ENCODE peak calls at places on chromosomes 5 and 9, in six cellular contexts. R is dermis microvascular lymphatic vessel endothelial cell; D is NCI-H1105; J is ACHN; P is EH; T is stimulated activated CD4-positive, alpha-beta T cell treated with anti-CD3 and anti-CD28 coated beads, Interleukin-2, amount 100 ng/mL, for 48 hours. U is an unnamed sample.
A peak's percentile ranks its signal among the peaks of the same experiment; 100 is the strongest.

GRCh38 chr5:79845448-79846197 is 145.4 kb downstream of the MTX3 start:
- DNase-seq in T (no peak), P (peak; percentile 92), D (no peak), R (no peak), J (no peak), U (no peak)

GRCh38 chr9:86902606-86903460 is 44.5 kb downstream of the GAS1 start:
- DNase-seq in J (no peak), D (no peak), R (no peak), P (no peak), T (no peak), U (no peak)

GRCh38 chr9:91302831-91303230 is 58.9 kb downstream of the AUH start:
- DNase-seq in P (peak; percentile 92), R (peak; percentile 83), T (no peak), D (no peak), J (peak; percentile 37), U (no peak)

GRCh38 chr5:72630056-72630455 is 122.8 kb upstream of the ZNF366 start:
- DNase-seq in D (no peak), J (no peak), R (no peak), P (no peak), T (no peak), U (no peak)

GRCh38 chr9:37408933-37409710 is 13.4 kb upstream of the GRHPR start:
- DNase-seq in D (no peak), R (no peak), T (peak; percentile 43), J (peak; percentile 53), P (no peak), U (no peak)

GRCh38 chr5:134136221-134136631 is 21.7 kb downstream of the TCF7 start:
- DNase-seq in D (no peak), J (no peak), T (no peak), R (no peak), P (no peak), U (peak; percentile 68)

GRCh38 chr5:135559342-135559741 is 19.4 kb downstream of the CXCL14 start:
- DNase-seq in J (no peak), P (peak; percentile 42), D (no peak), R (no peak), T (no peak), U (no peak)

GRCh38 chr9:114156311-114156657 is 947 bp downstream of the COL27A1 start:
- DNase-seq in J (peak; percentile 20), R (no peak), P (no peak), T (no peak), D (no peak), U (peak; percentile 51)

GRCh38 chr5:157918811-157919742 is 60.1 kb upstream of the CLINT1 start:
- DNase-seq in P (peak; percentile 26), R (no peak), D (no peak), J (no peak), T (no peak), U (no peak)

GRCh38 chr5:117829646-117830045 is 1158.7 kb downstream of the DTWD2 start:
- DNase-seq in P (no peak), T (no peak), D (no peak), J (no peak), R (no peak), U (no peak)

GRCh38 chr5:125232779-125233230 is 486.4 kb upstream of the ZNF608 start:
- DNase-seq in P (peak; percentile 74), T (no peak), J (no peak), R (peak; percentile 4), D (no peak), U (no peak)